ENCODE peak calls at places on chromosome 5, in four cellular contexts. M, J, N and H are unnamed samples.

GRCh38 chr5:80491296-80491695 is 3.4 kb downstream of the FAM151B start:
- DNase-seq in M (no peak), J (no peak), N (no peak), H (no peak)

GRCh38 chr5:173094012-173094661 is 38.0 kb downstream of the CREBRF start:
- DNase-seq in M (no peak), J (no peak), N (no peak), H (no peak)

GRCh38 chr5:107359033-107359915 is 311.5 kb downstream of the EFNA5 start:
- DNase-seq in M (no peak), J (no peak), N (no peak), H (no peak)

GRCh38 chr5:71533142-71533541 is 54.0 kb upstream of the MCCC2 start:
- DNase-seq in M (no peak), J (no peak), N (no peak), H (no peak)

GRCh38 chr5:61450170-61450815 is 118.2 kb downstream of the ZSWIM6 start:
- DNase-seq in M (no peak), J (no peak), N (no peak), H (no peak)

GRCh38 chr5:6342689-6343315 is 35.5 kb downstream of the MED10 start:
- DNase-seq in M (no peak), J (no peak), N (no peak), H (no peak)

GRCh38 chr5:169197343-169197742 is 103.6 kb downstream of the SLIT3 start:
- DNase-seq in M (no peak), J (no peak), N (no peak), H (no peak)

GRCh38 chr5:32654427-32654826 is 56.7 kb upstream of the NPR3 start:
- DNase-seq in M (no peak), J (no peak), N (no peak), H (no peak)

GRCh38 chr5:79962580-79963222 is 28.4 kb downstream of the MTX3 start:
- DNase-seq in M (no peak), J (no peak), N (no peak), H (no peak)

GRCh38 chr5:109550077-109550476 is 139.7 kb upstream of the MAN2A1 start:
- DNase-seq in M (no peak), J (no peak), N (no peak), H (no peak)

GRCh38 chr5:73815631-73816030 is 189.6 kb downstream of the ARHGEF28 start:
- DNase-seq in M (no peak), J (no peak), N (no peak), H (no peak)

GRCh38 chr5:141529873-141530272 is 41.0 kb downstream of the PCDHGC5 start:
- DNase-seq in M (no peak), J (no peak), N (no peak), H (no peak)

GRCh38 chr5:101393795-101394450 is 490.8 kb upstream of the ST8SIA4 start:
- DNase-seq in M (no peak), J (no peak), N (no peak), H (no peak)

GRCh38 chr5:152271420-152271819 is 133.7 kb downstream of the NMUR2 start:
- DNase-seq in M (no peak), J (peak), N (peak), H (no peak)

GRCh38 chr5:1516615-1517601 is 6.9 kb downstream of the LPCAT1 start:
- DNase-seq in M (no peak), J (no peak), N (no peak), H (no peak)

GRCh38 chr5:104126980-104127379 is 564.4 kb upstream of the NUDT12 start:
- DNase-seq in M (no peak), J (no peak), N (no peak), H (no peak)

GRCh38 chr5:81165493-81166119 is 67.5 kb upstream of the CKMT2 start:
- DNase-seq in M (peak), J (peak), N (no peak), H (peak)

GRCh38 chr5:96384353-96384752 is 48.7 kb downstream of the PCSK1 start:
- DNase-seq in M (no peak), J (no peak), N (no peak), H (no peak)

GRCh38 chr5:148912714-148913398 is 86.4 kb downstream of the ADRB2 start:
- DNase-seq in M (no peak), J (no peak), N (no peak), H (no peak)
- TF ChIP-seq SPI1 in M (no peak), J (no peak), N (no peak), H (no peak)

DNA sequence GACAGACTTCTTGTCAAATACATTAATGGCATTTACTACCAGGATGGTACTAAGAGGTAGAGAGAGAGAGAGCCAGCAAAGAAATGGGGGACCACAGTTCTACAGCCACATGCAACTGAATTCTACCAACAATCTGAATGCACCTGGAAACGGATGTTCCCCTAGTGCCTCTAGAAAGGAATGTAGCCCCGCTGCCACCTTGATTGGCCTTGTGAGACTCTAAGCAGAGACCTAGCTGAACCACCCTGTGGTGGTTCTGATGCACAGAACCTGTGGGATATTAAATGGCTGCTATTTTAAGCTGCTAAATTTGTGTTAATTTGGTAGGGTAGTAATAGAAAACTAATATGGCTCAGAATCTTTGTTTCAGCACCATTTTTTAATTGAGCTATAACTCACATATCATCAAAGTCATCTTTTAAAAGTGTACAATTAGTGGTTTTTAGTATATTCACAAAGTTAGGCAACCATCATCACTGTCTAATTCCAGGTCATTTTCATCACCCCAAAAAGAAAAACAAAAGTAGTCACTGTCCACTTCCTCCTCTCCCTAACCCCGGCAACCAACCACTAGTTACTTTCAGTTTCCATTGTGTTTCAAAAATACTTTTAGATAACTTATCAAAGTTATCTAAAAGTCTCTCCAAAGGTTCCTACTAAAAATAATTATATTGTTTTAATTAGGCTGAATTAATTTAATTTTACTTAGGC is 51.7 kb downstream of the CPLANE1 start:
- DNase-seq in M (no peak), J (peak), N (no peak), H (no peak)
- TF ChIP-seq SPI1 in M (no peak), J (peak), N (peak), H (peak)

GRCh38 chr5:113474100-113474700 is 14.1 kb downstream of the MCC start:
- DNase-seq in M (no peak), J (no peak), N (no peak), H (no peak)
- TF ChIP-seq SPI1 in M (no peak), J (no peak), N (no peak), H (no peak)

DNA sequence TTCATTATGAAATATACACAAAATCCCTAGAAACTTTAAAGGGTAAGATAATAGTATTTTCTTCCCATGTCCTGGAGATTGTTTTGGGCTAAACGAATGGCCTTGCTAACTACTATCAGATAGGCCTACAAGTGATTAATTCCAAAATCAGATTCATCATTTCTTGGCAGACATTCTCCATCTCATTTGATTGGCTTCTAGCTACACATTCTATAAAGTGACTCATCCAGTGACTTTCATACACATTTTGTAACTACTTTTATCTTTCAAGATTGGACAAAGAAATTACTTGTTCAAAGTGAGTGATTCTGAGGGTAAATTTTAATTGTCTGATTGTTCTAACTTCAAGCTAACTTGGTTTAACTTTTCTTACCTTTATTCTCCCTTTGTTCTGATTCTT is 93.3 kb downstream of the RAPGEF6 start:
- DNase-seq in M (no peak), J (no peak), N (no peak), H (no peak)
- TF ChIP-seq SPI1 in M (no peak), J (no peak), N (no peak), H (no peak)

GRCh38 chr5:116303810-116304209 is 219.0 kb downstream of the COMMD10 start:
- DNase-seq in M (no peak), J (no peak), N (no peak), H (no peak)
- TF ChIP-seq SPI1 in M (no peak), J (no peak), N (no peak), H (no peak)